ENCODE peak calls at places on chromosomes 4 and X, in five cellular contexts. Q is testis, U is lower lobe of right lung, A is Peyer's patch, V is cardiac muscle cell. P is an unnamed sample.
A peak's percentile ranks its signal among the peaks of the same experiment; 100 is the strongest.

GRCh38 chrX:57821703-57822375 is 88.4 kb downstream of the ZXDA start:
- DNase-seq in Q (peak; percentile 20), U (no peak), A (peak; percentile 53), V (peak; percentile 71), P (peak; percentile 9)

GRCh38 chr4:184937030-184937710 is 81.1 kb upstream of the HELT start:
- DNase-seq in Q (no peak), U (no peak), A (no peak), V (no peak), P (no peak)

GRCh38 chrX:100687546-100687945 is 43.5 kb downstream of the SRPX2 start:
- DNase-seq in Q (no peak), U (no peak), A (no peak), V (no peak), P (peak; percentile 36)

GRCh38 chrX:40291553-40291952 is 193.8 kb upstream of the BCOR start:
- DNase-seq in Q (no peak), U (no peak), A (no peak), V (no peak), P (no peak)

GRCh38 chr4:122083971-122084370 is 68.2 kb upstream of the BLTP1 start:
- DNase-seq in Q (no peak), U (no peak), A (no peak), V (no peak), P (no peak)

GRCh38 chrX:54419559-54420302 is 20.5 kb upstream of the TSR2 start:
- DNase-seq in Q (peak; percentile 71), U (no peak), A (peak; percentile 47), V (no peak), P (no peak)

GRCh38 chr4:79576480-79576803 is 168.4 kb upstream of the GK2 start:
- DNase-seq in Q (no peak), U (no peak), A (no peak), V (peak; percentile 68), P (no peak)

GRCh38 chrX:131565909-131566308 is 22.0 kb downstream of the OR13H1 start:
- DNase-seq in Q (no peak), U (no peak), A (no peak), V (no peak), P (no peak)

GRCh38 chr4:49032440-49033161 is 46.5 kb downstream of the CWH43 start:
- DNase-seq in Q (peak; percentile 73), U (no peak), A (no peak), V (peak; percentile 0), P (no peak)

GRCh38 chr4:39341075-39341725 is 25.0 kb downstream of the RFC1 start:
- DNase-seq in Q (no peak), U (no peak), A (no peak), V (no peak), P (no peak)

GRCh38 chr4:128517096-128517738 is 229.6 kb upstream of the PGRMC2 start:
- DNase-seq in Q (no peak), U (no peak), A (no peak), V (peak; percentile 55), P (no peak)

GRCh38 chrX:103356023-103356798 is at the start of gene TCEAL9:
- DNase-seq in Q (peak; percentile 85), U (peak; percentile 57), A (peak; percentile 64), V (peak; percentile 88), P (no peak)

GRCh38 chr4:153534792-153535629 is 68.9 kb downstream of the TMEM131L start:
- DNase-seq in Q (no peak), U (no peak), A (no peak), V (no peak), P (no peak)

GRCh38 chrX:19462879-19463278 is 52.4 kb downstream of the MAP3K15 start:
- DNase-seq in Q (no peak), U (no peak), A (no peak), V (no peak), P (no peak)

GRCh38 chr4:82432596-82432995 is 2.2 kb downstream of the ENOPH1 start:
- DNase-seq in Q (no peak), U (no peak), A (no peak), V (no peak), P (no peak)

GRCh38 chr4:183130328-183131155 is 31.5 kb downstream of the WWC2 start:
- DNase-seq in Q (peak; percentile 57), U (no peak), A (no peak), V (peak; percentile 47), P (no peak)

GRCh38 chr4:176953021-176953420 is 160.3 kb upstream of the VEGFC start:
- DNase-seq in Q (no peak), U (no peak), A (no peak), V (no peak), P (no peak)

GRCh38 chrX:47497274-47497673 is 14.3 kb upstream of the ZNF41 start:
- DNase-seq in Q (no peak), U (no peak), A (no peak), V (peak; percentile 56), P (no peak)

GRCh38 chr4:143085224-143085623 is 99.5 kb upstream of the USP38 start:
- DNase-seq in Q (no peak), U (no peak), A (no peak), V (peak; percentile 9), P (no peak)

GRCh38 chr4:123943976-123944375 is 547.4 kb downstream of the SPRY1 start:
- DNase-seq in Q (no peak), U (no peak), A (no peak), V (peak; percentile 17), P (no peak)

GRCh38 chr4:171674781-171675180 is 138.4 kb upstream of the GALNTL6 start:
- DNase-seq in Q (no peak), U (no peak), A (no peak), V (no peak), P (no peak)

DNA sequence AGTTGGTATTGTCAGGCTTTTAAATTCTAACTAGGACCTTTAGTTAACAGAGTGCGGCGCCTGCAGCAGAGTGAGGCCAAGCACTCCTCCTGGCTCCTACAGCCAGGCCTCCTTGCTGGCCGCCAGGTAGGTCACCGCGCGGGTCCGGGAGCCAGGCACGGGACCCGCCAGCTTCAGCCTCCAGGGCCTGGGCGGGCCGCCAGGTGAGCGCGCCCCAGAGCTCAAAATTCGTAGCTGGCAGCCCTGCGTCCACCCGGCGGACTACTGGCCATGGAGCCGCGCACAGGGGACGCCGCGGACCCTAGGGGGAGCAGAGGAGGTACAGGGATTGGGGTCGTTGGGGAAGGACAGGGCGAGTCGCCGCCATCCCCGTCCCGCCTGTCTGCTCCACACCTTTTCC is at the start of gene MAGIX:
- DNase-seq in Q (no peak), U (no peak), A (no peak), V (no peak), P (no peak)
- H3K4me3 ChIP-seq in Q (peak within 1 kb of the TSS; percentile 15), U (peak within 1 kb of the TSS; percentile 51), A (peak within 1 kb of the TSS; percentile 57), V (no peak within 1 kb of the TSS), P (peak within 1 kb of the TSS; percentile 52)

DNA sequence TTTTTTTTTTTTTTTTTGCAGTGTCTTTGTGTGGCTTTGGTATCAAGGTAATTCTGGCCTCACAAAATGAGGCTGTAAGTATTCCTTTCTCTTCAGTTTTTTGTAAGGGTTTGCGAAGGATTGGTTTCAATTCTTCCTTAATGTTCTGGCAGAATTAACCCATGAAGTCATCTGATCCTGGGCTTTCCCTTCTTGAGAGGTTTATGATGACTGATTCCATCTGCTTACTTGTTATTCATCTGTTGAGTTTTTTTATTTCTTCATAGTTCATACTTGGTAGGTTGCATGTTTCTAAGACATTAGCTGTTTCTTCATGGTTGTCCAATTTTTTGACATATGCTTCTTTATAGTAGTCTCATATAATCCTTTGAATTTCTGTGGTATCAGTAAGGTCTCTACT is 181.4 kb upstream of the PDE5A start:
- DNase-seq in Q (no peak), U (no peak), A (no peak), V (no peak), P (no peak)
- TF ChIP-seq CTCF in Q (no peak), U (no peak), A (no peak), V (no peak), P (no peak)

GRCh38 chr4:5998333-5998936 is 19.8 kb downstream of the C4orf50 start:
- DNase-seq in Q (peak; percentile 80), U (no peak), A (peak; percentile 63), V (peak; percentile 71), P (no peak)
- H3K27me3 ChIP-seq in Q (no peaks in the 10 kb centered on the region), U (peaks cover 12% of the 10 kb centered on the region), A (no peaks in the 10 kb centered on the region), V (no peaks in the 10 kb centered on the region), P (no peaks in the 10 kb centered on the region)

DNA sequence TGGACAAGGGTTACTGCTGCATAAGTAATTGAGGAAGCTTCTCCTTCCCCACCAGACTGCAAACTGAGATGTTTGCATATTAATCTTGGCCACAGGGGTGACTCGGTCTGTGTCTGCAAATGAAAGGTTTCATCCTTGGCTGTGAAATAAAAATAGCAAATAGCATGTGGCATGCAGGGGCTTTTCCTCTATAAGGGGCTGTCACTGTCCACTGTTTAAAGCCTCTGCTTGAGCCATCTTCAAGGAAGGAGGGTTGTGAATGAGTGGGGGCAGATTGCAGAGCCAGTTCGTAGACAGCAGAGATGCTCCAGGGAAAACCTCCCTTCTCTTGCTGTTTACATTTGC is 33.3 kb downstream of the TMSB4X start:
- DNase-seq in Q (no peak), U (no peak), A (no peak), V (no peak), P (no peak)
- H3K4me3 ChIP-seq in Q (no peak overlapping the region), U (no peak overlapping the region), A (no peak overlapping the region), V (no peak overlapping the region), P (no peak overlapping the region)

GRCh38 chrX:105191878-105192277 is 28.6 kb downstream of the TEX13A start:
- DNase-seq in Q (peak; percentile 22), U (no peak), A (no peak), V (peak; percentile 14), P (no peak)
- TF ChIP-seq CTCF in Q (peak; percentile 28), U (peak; percentile 14), A (no peak), V (peak; percentile 51), P (peak; percentile 66)

P was measured in GM06990.